ENCODE peak calls at places on chromosome 17, in five cellular contexts. One of them, this sample, is unnamed.

GRCh38 chr17:44556114-44556853 is 1.0 kb upstream of the FZD2 start:
- DNase-seq in neural crest cell: peak; percentile 72
- DNase-seq in psoas muscle: no peak
- DNase-seq in progenitor cell of endocrine pancreas: peak; percentile 43
- DNase-seq in A549: peak; percentile 74
- DNase-seq in this sample: peak; percentile 54

GRCh38 chr17:79664925-79665738 is 54.3 kb upstream of the RBFOX3 start:
- DNase-seq in neural crest cell: no peak
- DNase-seq in psoas muscle: peak; percentile 70
- DNase-seq in progenitor cell of endocrine pancreas: peak; percentile 7
- DNase-seq in A549: no peak
- DNase-seq in this sample: peak; percentile 53

GRCh38 chr17:43945074-43945824 is 3.0 kb upstream of the PPY start:
- DNase-seq in neural crest cell: no peak
- DNase-seq in psoas muscle: no peak
- DNase-seq in progenitor cell of endocrine pancreas: no peak
- DNase-seq in A549: no peak
- DNase-seq in this sample: no peak

GRCh38 chr17:33925650-33926049 is 329.4 kb upstream of the CCL2 start:
- DNase-seq in neural crest cell: no peak
- DNase-seq in psoas muscle: no peak
- DNase-seq in progenitor cell of endocrine pancreas: no peak
- DNase-seq in A549: no peak
- DNase-seq in this sample: no peak

GRCh38 chr17:35051579-35052239 is 11.8 kb downstream of the RFFL start:
- DNase-seq in neural crest cell: no peak
- DNase-seq in psoas muscle: no peak
- DNase-seq in progenitor cell of endocrine pancreas: no peak
- DNase-seq in A549: no peak
- DNase-seq in this sample: no peak

GRCh38 chr17:76888661-76889060 is 20.5 kb downstream of the MGAT5B start:
- DNase-seq in neural crest cell: no peak
- DNase-seq in psoas muscle: no peak
- DNase-seq in progenitor cell of endocrine pancreas: no peak
- DNase-seq in A549: no peak
- DNase-seq in this sample: no peak

GRCh38 chr17:41773731-41774193 is 12.7 kb downstream of the JUP start:
- DNase-seq in neural crest cell: no peak
- DNase-seq in psoas muscle: no peak
- DNase-seq in progenitor cell of endocrine pancreas: no peak
- DNase-seq in A549: no peak
- DNase-seq in this sample: no peak

GRCh38 chr17:49241763-49242312 is 11.3 kb upstream of the PHOSPHO1 start:
- DNase-seq in neural crest cell: no peak
- DNase-seq in psoas muscle: no peak
- DNase-seq in progenitor cell of endocrine pancreas: no peak
- DNase-seq in A549: no peak
- DNase-seq in this sample: no peak

GRCh38 chr17:6755281-6755680 is 565 bp upstream of the XAF1 start:
- DNase-seq in neural crest cell: no peak
- DNase-seq in psoas muscle: peak; percentile 65
- DNase-seq in progenitor cell of endocrine pancreas: no peak
- DNase-seq in A549: no peak
- DNase-seq in this sample: no peak

GRCh38 chr17:19723967-19724366 is 7.6 kb upstream of the SLC47A2 start:
- DNase-seq in neural crest cell: no peak
- DNase-seq in psoas muscle: peak; percentile 23
- DNase-seq in progenitor cell of endocrine pancreas: no peak
- DNase-seq in A549: no peak
- DNase-seq in this sample: no peak

GRCh38 chr17:27200476-27200875 is 93.4 kb upstream of the WSB1 start:
- DNase-seq in neural crest cell: no peak
- DNase-seq in psoas muscle: no peak
- DNase-seq in progenitor cell of endocrine pancreas: no peak
- DNase-seq in A549: no peak
- DNase-seq in this sample: no peak

GRCh38 chr17:27209316-27209715 is 84.6 kb upstream of the WSB1 start:
- DNase-seq in neural crest cell: no peak
- DNase-seq in psoas muscle: no peak
- DNase-seq in progenitor cell of endocrine pancreas: no peak
- DNase-seq in A549: no peak
- DNase-seq in this sample: no peak

GRCh38 chr17:27207073-27207511 is 86.8 kb upstream of the WSB1 start:
- DNase-seq in neural crest cell: no peak
- DNase-seq in psoas muscle: no peak
- DNase-seq in progenitor cell of endocrine pancreas: no peak
- DNase-seq in A549: peak; percentile 19
- DNase-seq in this sample: no peak

GRCh38 chr17:27203241-27203640 is 90.7 kb upstream of the WSB1 start:
- DNase-seq in neural crest cell: no peak
- DNase-seq in psoas muscle: no peak
- DNase-seq in progenitor cell of endocrine pancreas: no peak
- DNase-seq in A549: no peak
- DNase-seq in this sample: no peak

DNA sequence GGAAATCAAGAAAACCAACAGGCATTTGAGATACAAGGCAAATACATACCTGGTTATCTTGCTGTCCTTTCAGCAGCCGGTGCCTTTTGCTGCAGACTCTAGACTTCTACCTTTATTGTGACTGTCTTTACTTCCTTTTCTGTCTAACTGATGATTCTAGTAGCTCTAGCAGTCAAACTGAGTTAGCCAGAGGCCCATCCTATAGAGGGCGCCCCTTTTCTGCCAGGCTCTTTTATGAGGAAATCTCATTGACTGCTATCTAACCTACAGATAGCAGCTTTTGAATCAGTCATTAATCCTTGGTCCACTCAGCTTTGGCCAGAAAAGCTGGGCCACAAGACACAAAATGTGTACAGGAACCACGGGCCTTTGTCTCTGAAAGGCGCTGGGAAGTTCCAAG is 87.5 kb upstream of the WSB1 start:
- DNase-seq in neural crest cell: no peak
- DNase-seq in psoas muscle: no peak
- DNase-seq in progenitor cell of endocrine pancreas: no peak
- DNase-seq in A549: peak; percentile 22
- DNase-seq in this sample: peak; percentile 27
- TF ChIP-seq CTCF in neural crest cell: no peak
- TF ChIP-seq CTCF in psoas muscle: no peak
- TF ChIP-seq CTCF in progenitor cell of endocrine pancreas: no peak
- TF ChIP-seq CTCF in A549: peak; percentile 27
- TF ChIP-seq CTCF in this sample: no peak

DNA sequence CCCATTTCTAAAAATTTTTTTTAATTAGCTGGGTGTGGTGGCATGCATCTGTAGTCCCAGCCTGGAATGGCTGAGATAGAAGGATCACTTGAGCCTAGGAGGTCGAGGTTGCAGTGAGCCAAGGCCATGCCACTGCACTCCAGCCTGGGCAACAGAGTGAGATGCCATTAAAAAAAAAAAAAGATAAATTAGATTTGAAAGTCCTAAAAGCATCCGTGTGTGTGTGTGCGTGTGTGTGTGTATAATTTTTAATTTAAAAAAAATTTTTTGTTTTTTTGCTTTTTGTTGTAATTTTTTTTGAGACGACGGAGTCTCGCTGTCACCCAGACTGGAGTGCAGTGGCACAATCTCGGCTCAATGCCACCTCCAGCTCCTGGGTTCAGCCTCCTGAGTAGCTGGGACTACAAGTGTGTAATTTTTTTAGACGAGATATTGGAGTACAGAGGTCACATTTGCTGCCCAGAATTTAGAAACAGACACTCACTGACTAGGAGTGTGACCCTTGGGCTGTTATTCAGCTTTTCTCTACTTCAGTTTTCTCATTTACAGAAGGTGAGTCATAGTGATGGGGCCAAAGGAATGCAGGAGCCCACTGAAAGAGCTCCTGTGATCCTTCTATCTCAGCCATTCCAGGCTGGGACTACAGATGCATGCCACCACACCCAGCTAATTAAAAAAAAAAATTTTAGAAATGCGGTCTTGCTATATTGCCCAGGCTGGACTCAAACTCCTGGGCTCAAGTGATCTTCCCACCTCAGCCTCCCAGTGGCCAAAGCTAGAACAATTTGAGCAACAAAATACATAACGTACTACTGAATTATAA is 25.5 kb upstream of the TBX4 start:
- DNase-seq in neural crest cell: no peak
- DNase-seq in psoas muscle: no peak
- DNase-seq in progenitor cell of endocrine pancreas: no peak
- DNase-seq in A549: peak; percentile 83
- DNase-seq in this sample: no peak
- TF ChIP-seq CTCF in neural crest cell: no peak
- TF ChIP-seq CTCF in psoas muscle: no peak
- TF ChIP-seq CTCF in progenitor cell of endocrine pancreas: peak; percentile 9
- TF ChIP-seq CTCF in A549: peak; percentile 25
- TF ChIP-seq CTCF in this sample: no peak

DNA sequence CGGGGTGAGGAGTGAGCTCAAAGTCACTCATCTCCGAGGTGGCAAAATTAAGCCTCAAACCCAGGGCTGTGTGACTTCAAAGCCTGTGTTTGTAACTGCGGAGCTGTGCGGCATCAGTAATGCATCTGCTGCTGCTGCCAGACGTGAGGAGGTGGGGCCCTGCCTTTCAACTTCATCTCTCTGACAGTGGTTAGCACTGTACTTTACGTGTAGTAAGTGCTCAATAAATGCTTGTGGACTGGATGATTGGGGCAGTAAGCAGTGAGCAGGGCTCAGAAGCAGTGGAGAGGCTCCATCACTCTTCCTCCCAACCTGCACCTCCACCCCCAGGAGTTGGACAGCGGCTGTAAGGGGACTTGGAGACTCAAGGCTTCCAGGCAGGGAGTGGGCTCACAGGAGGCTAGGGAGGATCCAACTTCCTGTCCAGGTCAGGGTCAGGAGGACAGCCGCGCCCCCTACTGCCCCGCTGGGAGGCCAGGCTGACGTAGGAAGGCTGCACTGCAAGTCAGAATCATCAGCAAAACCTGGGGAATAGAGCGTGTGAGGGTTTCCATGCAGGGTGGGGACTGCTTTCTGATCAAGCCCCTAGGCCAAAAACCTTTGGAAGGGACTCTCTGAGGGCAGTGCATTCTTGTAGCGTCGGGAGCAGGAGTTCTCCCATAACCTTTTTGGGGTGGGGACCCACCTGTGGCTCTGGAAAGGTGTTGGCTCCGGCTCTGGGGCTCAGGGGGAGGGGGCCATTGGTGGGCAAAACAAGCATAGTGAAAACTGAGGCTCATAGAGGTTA is 21.8 kb downstream of the RAI1 start:
- DNase-seq in neural crest cell: no peak
- DNase-seq in psoas muscle: no peak
- DNase-seq in progenitor cell of endocrine pancreas: no peak
- DNase-seq in A549: peak; percentile 63
- DNase-seq in this sample: no peak
- TF ChIP-seq CTCF in neural crest cell: no peak
- TF ChIP-seq CTCF in psoas muscle: no peak
- TF ChIP-seq CTCF in progenitor cell of endocrine pancreas: peak; percentile 27
- TF ChIP-seq CTCF in A549: no peak
- TF ChIP-seq CTCF in this sample: no peak

GRCh38 chr17:17676752-17677151 is 4.5 kb upstream of the RAI1 start:
- DNase-seq in neural crest cell: no peak
- DNase-seq in psoas muscle: no peak
- DNase-seq in progenitor cell of endocrine pancreas: no peak
- DNase-seq in A549: no peak
- DNase-seq in this sample: no peak

GRCh38 chr17:17677299-17678040 is 3.8 kb upstream of the RAI1 start:
- DNase-seq in neural crest cell: no peak
- DNase-seq in psoas muscle: peak; percentile 17
- DNase-seq in progenitor cell of endocrine pancreas: no peak
- DNase-seq in A549: no peak
- DNase-seq in this sample: no peak

GRCh38 chr17:17679243-17679642 is 2.0 kb upstream of the RAI1 start:
- DNase-seq in neural crest cell: no peak
- DNase-seq in psoas muscle: peak; percentile 3
- DNase-seq in progenitor cell of endocrine pancreas: no peak
- DNase-seq in A549: no peak
- DNase-seq in this sample: no peak

GRCh38 chr17:17675416-17675815 is 5.8 kb upstream of the RAI1 start:
- DNase-seq in neural crest cell: no peak
- DNase-seq in psoas muscle: peak; percentile 21
- DNase-seq in progenitor cell of endocrine pancreas: no peak
- DNase-seq in A549: no peak
- DNase-seq in this sample: no peak

GRCh38 chr17:17675925-17676534 is 5.2 kb upstream of the RAI1 start:
- DNase-seq in neural crest cell: no peak
- DNase-seq in psoas muscle: peak; percentile 10
- DNase-seq in progenitor cell of endocrine pancreas: no peak
- DNase-seq in A549: peak; percentile 49
- DNase-seq in this sample: peak; percentile 70
- TF ChIP-seq CTCF in neural crest cell: no peak
- TF ChIP-seq CTCF in psoas muscle: no peak
- TF ChIP-seq CTCF in progenitor cell of endocrine pancreas: no peak
- TF ChIP-seq CTCF in A549: no peak
- TF ChIP-seq CTCF in this sample: no peak

DNA sequence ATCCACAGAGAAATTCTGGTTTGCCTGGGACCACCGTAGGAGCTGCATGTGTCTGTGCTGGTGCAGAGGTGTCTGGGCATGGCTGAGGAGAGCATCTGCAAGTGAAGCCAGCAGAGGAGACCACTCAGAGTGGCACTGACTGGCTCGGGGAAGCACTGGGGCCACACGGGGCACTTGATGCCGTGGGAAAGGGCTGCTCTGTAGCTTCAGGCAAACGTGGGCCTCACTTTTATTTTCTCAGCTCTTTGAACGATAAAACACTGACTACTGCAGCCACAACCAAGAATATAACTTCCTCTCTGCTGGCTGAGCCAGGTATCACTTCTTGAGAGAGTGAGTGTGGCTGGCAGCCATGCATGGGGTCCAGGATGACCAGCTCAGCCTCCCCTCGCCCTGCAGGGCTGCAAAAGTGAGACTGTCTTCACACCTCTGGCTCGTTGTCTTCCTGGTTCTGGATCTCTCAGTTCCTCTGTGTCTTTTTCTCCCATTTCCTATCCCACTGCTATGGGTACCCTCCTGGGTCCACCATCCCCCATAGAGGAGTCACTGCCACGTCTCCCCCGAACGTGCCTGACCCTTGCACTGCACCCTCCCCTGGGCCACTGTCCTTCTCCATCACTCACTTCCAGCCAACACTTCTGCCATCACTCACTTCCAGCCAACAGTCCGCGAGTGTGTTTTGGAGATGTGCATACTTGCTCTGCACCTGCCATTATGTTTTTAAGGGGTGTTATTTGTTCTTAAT is 201.4 kb upstream of the CHMP6 start:
- DNase-seq in neural crest cell: no peak
- DNase-seq in psoas muscle: no peak
- DNase-seq in progenitor cell of endocrine pancreas: no peak
- DNase-seq in A549: no peak
- DNase-seq in this sample: no peak
- TF ChIP-seq CTCF in neural crest cell: no peak
- TF ChIP-seq CTCF in psoas muscle: no peak
- TF ChIP-seq CTCF in progenitor cell of endocrine pancreas: no peak
- TF ChIP-seq CTCF in A549: no peak
- TF ChIP-seq CTCF in this sample: no peak

DNA sequence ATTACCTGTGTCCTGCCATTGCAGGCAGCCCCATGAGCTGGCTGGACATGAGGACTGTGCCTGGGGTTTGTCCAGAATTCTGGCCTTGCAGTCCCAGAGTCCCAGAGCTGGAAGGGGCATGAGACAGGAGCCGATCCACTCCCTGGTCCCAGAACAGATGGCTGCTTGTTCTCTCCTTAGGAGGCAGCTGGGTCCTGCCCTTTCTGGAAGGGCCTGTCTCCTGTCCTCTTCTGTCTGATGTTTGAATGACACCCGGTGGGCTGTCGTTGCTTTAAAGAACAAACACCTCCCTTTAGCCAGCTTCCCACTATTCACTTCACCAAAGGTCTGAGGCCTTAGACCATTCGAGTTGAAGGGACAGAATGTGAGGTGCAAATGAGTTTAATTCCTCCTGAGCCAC is 63.8 kb downstream of the RAP1GAP2 start:
- DNase-seq in neural crest cell: no peak
- DNase-seq in psoas muscle: no peak
- DNase-seq in progenitor cell of endocrine pancreas: no peak
- DNase-seq in A549: no peak
- DNase-seq in this sample: no peak
- TF ChIP-seq CTCF in neural crest cell: no peak
- TF ChIP-seq CTCF in psoas muscle: no peak
- TF ChIP-seq CTCF in progenitor cell of endocrine pancreas: no peak
- TF ChIP-seq CTCF in A549: no peak
- TF ChIP-seq CTCF in this sample: no peak